ENCODE peak calls at places on chromosomes 3 and 15, in five cellular contexts. U is lower leg skin; Y is tibial nerve; Z is activated naive CD8-positive, alpha-beta T cell treated with anti-CD3 and anti-CD28 coated beads for 36 hours; P is fibroblast of lung. D is an unnamed sample.

GRCh38 chr3:143975549-143976152 is 4.0 kb downstream of the DIPK2A start:
- DNase-seq in U (no peak), Y (peak), Z (no peak), P (peak), D (peak)

GRCh38 chr3:134797816-134798451 is 2.9 kb downstream of the EPHB1 start:
- DNase-seq in U (no peak), Y (no peak), Z (no peak), P (no peak), D (no peak)

GRCh38 chr15:85759391-85759790 is 35.3 kb downstream of the KLHL25 start:
- DNase-seq in U (no peak), Y (no peak), Z (no peak), P (no peak), D (no peak)

GRCh38 chr3:72629191-72629611 is 219.0 kb downstream of the SHQ1 start:
- DNase-seq in U (no peak), Y (no peak), Z (no peak), P (peak), D (peak)

GRCh38 chr3:88038561-88038960 is 20.2 kb downstream of the CGGBP1 start:
- DNase-seq in U (no peak), Y (no peak), Z (no peak), P (peak), D (no peak)

GRCh38 chr15:87907676-87908446 is 348.7 kb downstream of the NTRK3 start:
- DNase-seq in U (no peak), Y (no peak), Z (no peak), P (no peak), D (no peak)

GRCh38 chr15:34795267-34796081 is at the start of gene ACTC1:
- DNase-seq in U (no peak), Y (no peak), Z (peak), P (peak), D (peak)

GRCh38 chr3:140223631-140224030 is 288.6 kb downstream of the CLSTN2 start:
- DNase-seq in U (no peak), Y (no peak), Z (no peak), P (peak), D (peak)

GRCh38 chr3:37892917-37893595 is 31.4 kb downstream of the CTDSPL start:
- DNase-seq in U (peak), Y (peak), Z (no peak), P (no peak), D (peak)

GRCh38 chr3:127817331-127817821 is 4.9 kb downstream of the MGLL start:
- DNase-seq in U (no peak), Y (peak), Z (no peak), P (peak), D (peak)

GRCh38 chr3:126551066-126551838 is 7.5 kb downstream of the C3orf22 start:
- DNase-seq in U (peak), Y (no peak), Z (no peak), P (no peak), D (peak)

GRCh38 chr3:45776611-45777010 is 19.7 kb downstream of the SLC6A20 start:
- DNase-seq in U (no peak), Y (no peak), Z (no peak), P (no peak), D (peak)

GRCh38 chr3:182568206-182568605 is 225.1 kb upstream of the ATP11B start:
- DNase-seq in U (no peak), Y (no peak), Z (no peak), P (peak), D (peak)

GRCh38 chr3:179958143-179958542 is 78.6 kb downstream of the PEX5L start:
- DNase-seq in U (no peak), Y (no peak), Z (no peak), P (no peak), D (no peak)

GRCh38 chr15:70017796-70018195 is 79.9 kb downstream of the TLE3 start:
- DNase-seq in U (no peak), Y (no peak), Z (no peak), P (no peak), D (peak)

GRCh38 chr3:95971573-95971972 is 842.8 kb upstream of the EPHA6 start:
- DNase-seq in U (peak), Y (peak), Z (no peak), P (peak), D (no peak)

GRCh38 chr3:173065543-173065970 is 75.5 kb downstream of the SPATA16 start:
- DNase-seq in U (no peak), Y (no peak), Z (no peak), P (peak), D (peak)

GRCh38 chr3:115922681-115923347 is 299.5 kb downstream of the GAP43 start:
- DNase-seq in U (no peak), Y (no peak), Z (no peak), P (peak), D (peak)

GRCh38 chr3:107325446-107325845 is 51.8 kb upstream of the CCDC54 start:
- DNase-seq in U (no peak), Y (no peak), Z (no peak), P (no peak), D (no peak)

GRCh38 chr3:196737655-196738054 is 2.0 kb upstream of the PAK2 start:
- DNase-seq in U (no peak), Y (no peak), Z (no peak), P (no peak), D (no peak)

GRCh38 chr3:184523825-184524615 is 37.6 kb upstream of the EPHB3 start:
- DNase-seq in U (no peak), Y (no peak), Z (no peak), P (peak), D (peak)

GRCh38 chr15:62779041-62779810 is 263.3 kb upstream of the TPM1 start:
- DNase-seq in U (no peak), Y (peak), Z (no peak), P (peak), D (no peak)

GRCh38 chr3:165254812-165255211 is 58.6 kb upstream of the SLITRK3 start:
- DNase-seq in U (no peak), Y (no peak), Z (no peak), P (peak), D (peak)